ENCODE peak calls at places on chromosome 1, in ten cellular contexts. D is AG04450, R is fibroblast of the aortic adventitia, T is LNCaP clone FGC, L is neural progenitor cell, F is Panc1, C is keratinocyte, E is astrocyte, B is neural crest cell, U is omental fat pad. H is an unnamed sample.

GRCh38 chr1:87439821-87440220 is 111.1 kb downstream of the LMO4 start:
- DNase-seq in D (no peak), R (no peak), T (no peak), L (no peak), F (no peak), C (no peak), E (no peak), B (no peak), U (no peak), H (no peak)

GRCh38 chr1:237270338-237270737 is 228.4 kb downstream of the RYR2 start:
- DNase-seq in D (no peak), R (no peak), T (no peak), L (no peak), F (no peak), C (no peak), E (no peak), B (no peak), U (no peak), H (no peak)

GRCh38 chr1:16111771-16112557 is 38.5 kb upstream of the FAM131C start:
- DNase-seq in D (peak; percentile 53), R (peak; percentile 90), T (no peak), L (no peak), F (no peak), C (no peak), E (peak; percentile 95), B (no peak), U (no peak), H (peak; percentile 83)

GRCh38 chr1:21634481-21635137 is 34.5 kb downstream of the RAP1GAP start:
- DNase-seq in D (no peak), R (no peak), T (peak; percentile 78), L (no peak), F (no peak), C (no peak), E (no peak), B (no peak), U (no peak), H (no peak)

GRCh38 chr1:12654657-12655056 is 10.8 kb downstream of the AADACL4 start:
- DNase-seq in D (no peak), R (no peak), T (no peak), L (no peak), F (no peak), C (no peak), E (no peak), B (no peak), U (no peak), H (no peak)

GRCh38 chr1:89995595-89996397 is 886 bp downstream of the ZNF326 start:
- DNase-seq in D (no peak), R (peak; percentile 53), T (no peak), L (no peak), F (no peak), C (no peak), E (peak; percentile 29), B (no peak), U (no peak), H (peak; percentile 54)

GRCh38 chr1:21937372-21938121 is 437 bp upstream of the HSPG2 start:
- DNase-seq in D (peak; percentile 47), R (peak; percentile 75), T (no peak), L (peak; percentile 96), F (no peak), C (no peak), E (peak; percentile 63), B (peak; percentile 78), U (no peak), H (peak; percentile 82)

GRCh38 chr1:115300087-115300856 is 37.8 kb downstream of the NGF start:
- DNase-seq in D (no peak), R (no peak), T (no peak), L (no peak), F (no peak), C (peak; percentile 55), E (no peak), B (no peak), U (no peak), H (no peak)

GRCh38 chr1:40244138-40244744 is 3.5 kb upstream of the TMCO2 start:
- DNase-seq in D (no peak), R (no peak), T (no peak), L (no peak), F (no peak), C (no peak), E (no peak), B (no peak), U (no peak), H (no peak)

GRCh38 chr1:27726173-27726793 is 522 bp downstream of the FAM76A start:
- DNase-seq in D (no peak), R (peak; percentile 33), T (no peak), L (peak; percentile 86), F (no peak), C (no peak), E (peak; percentile 12), B (peak; percentile 45), U (no peak), H (peak; percentile 40)

GRCh38 chr1:91768786-91769697 is 116.9 kb downstream of the TGFBR3 start:
- DNase-seq in D (no peak), R (no peak), T (no peak), L (no peak), F (no peak), C (no peak), E (peak; percentile 71), B (no peak), U (no peak), H (peak; percentile 34)

GRCh38 chr1:36096500-36097412 is 8.1 kb downstream of the ADPRS start:
- DNase-seq in D (no peak), R (no peak), T (no peak), L (peak; percentile 66), F (no peak), C (no peak), E (no peak), B (no peak), U (no peak), H (no peak)

GRCh38 chr1:167052389-167052788 is 37.8 kb downstream of the GPA33 start:
- DNase-seq in D (no peak), R (no peak), T (no peak), L (peak; percentile 56), F (no peak), C (no peak), E (no peak), B (peak; percentile 22), U (no peak), H (no peak)
- TF ChIP-seq CTCF in D (peak; percentile 46), R (peak; percentile 47), T (peak; percentile 34), L (peak; percentile 65), F (peak; percentile 72), C (peak; percentile 61), E (peak; percentile 38), B (peak; percentile 57), U (no peak), H (peak; percentile 45)

DNA sequence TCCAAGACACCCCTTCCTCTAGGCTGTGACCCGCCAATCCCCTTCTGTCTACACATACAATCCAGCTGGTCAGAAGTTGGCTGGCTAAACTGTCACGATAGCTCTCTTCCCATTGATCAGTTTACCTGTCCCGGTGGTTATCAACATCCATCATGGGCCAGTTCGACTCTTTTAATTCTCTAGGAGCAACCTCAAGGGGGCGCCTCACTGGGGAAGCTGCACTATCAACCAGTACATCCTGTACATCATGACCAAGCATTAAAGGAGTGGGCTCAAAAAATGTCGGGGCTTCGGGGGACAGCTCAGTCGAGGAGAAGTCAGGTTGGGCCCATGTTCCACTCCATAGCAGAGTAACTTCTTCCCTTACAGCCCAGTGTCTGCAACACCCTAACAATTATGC is 53.2 kb upstream of the B3GALNT2 start:
- DNase-seq in D (no peak), R (no peak), T (no peak), L (peak; percentile 36), F (no peak), C (no peak), E (no peak), B (no peak), U (no peak), H (no peak)
- TF ChIP-seq CTCF in D (peak; percentile 4), R (no peak), T (no peak), L (peak; percentile 62), F (peak; percentile 44), C (peak; percentile 36), E (no peak), B (peak; percentile 32), U (no peak), H (no peak)

GRCh38 chr1:234729566-234729965 is 119.6 kb upstream of the IRF2BP2 start:
- DNase-seq in D (no peak), R (peak; percentile 69), T (no peak), L (no peak), F (no peak), C (no peak), E (peak; percentile 85), B (no peak), U (no peak), H (no peak)

GRCh38 chr1:234728740-234729139 is 118.8 kb upstream of the IRF2BP2 start:
- DNase-seq in D (no peak), R (no peak), T (no peak), L (no peak), F (no peak), C (no peak), E (no peak), B (no peak), U (no peak), H (no peak)

GRCh38 chr1:234731371-234732085 is 121.5 kb upstream of the IRF2BP2 start:
- DNase-seq in D (peak; percentile 44), R (peak; percentile 73), T (no peak), L (no peak), F (no peak), C (peak; percentile 78), E (peak; percentile 92), B (no peak), U (no peak), H (peak; percentile 93)

GRCh38 chr1:234730542-234731370 is 120.8 kb upstream of the IRF2BP2 start:
- DNase-seq in D (no peak), R (no peak), T (no peak), L (no peak), F (no peak), C (no peak), E (no peak), B (no peak), U (no peak), H (no peak)

GRCh38 chr1:234730110-234730509 is 120.1 kb upstream of the IRF2BP2 start:
- DNase-seq in D (no peak), R (no peak), T (no peak), L (no peak), F (no peak), C (no peak), E (no peak), B (no peak), U (no peak), H (no peak)
- TF ChIP-seq CTCF in D (no peak), R (no peak), T (no peak), L (no peak), F (no peak), C (no peak), E (no peak), B (no peak), U (no peak), H (no peak)

DNA sequence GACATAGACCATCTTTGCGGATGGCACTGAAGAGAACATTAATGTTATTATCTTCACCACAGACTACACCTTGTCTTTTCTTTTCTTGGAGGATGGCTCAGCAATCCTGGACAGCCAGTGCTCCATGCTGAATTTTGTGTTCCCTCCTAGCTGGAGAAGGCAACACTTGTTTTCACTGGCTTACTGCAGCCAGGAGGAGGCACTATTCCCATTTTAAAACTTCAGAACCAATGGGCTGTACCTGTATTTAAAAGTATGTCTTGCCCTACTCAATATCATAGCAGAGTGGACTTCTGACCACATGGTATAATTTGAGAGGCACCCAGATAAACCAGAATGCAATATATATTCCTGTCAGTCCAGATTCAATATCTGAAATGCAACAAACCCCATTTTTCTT is 53.3 kb upstream of the POGK start:
- DNase-seq in D (no peak), R (no peak), T (no peak), L (no peak), F (no peak), C (no peak), E (no peak), B (no peak), U (no peak), H (no peak)
- TF ChIP-seq CTCF in D (no peak), R (no peak), T (no peak), L (peak; percentile 12), F (no peak), C (peak; percentile 32), E (no peak), B (no peak), U (no peak), H (no peak)

GRCh38 chr1:66445492-66446181 is 88.3 kb upstream of the SGIP1 start:
- DNase-seq in D (no peak), R (no peak), T (no peak), L (peak; percentile 14), F (no peak), C (no peak), E (no peak), B (no peak), U (no peak), H (no peak)
- TF ChIP-seq CTCF in D (no peak), R (no peak), T (no peak), L (no peak), F (no peak), C (no peak), E (no peak), B (no peak), U (no peak), H (no peak)